ENCODE peak calls at places on chromosome 1, in four cellular contexts. Z, V, B and F are unnamed samples.

GRCh38 chr1:88608139-88608943 is 75.7 kb upstream of the PKN2 start:
- DNase-seq in Z (peak), B (no peak), V (peak), F (peak)

GRCh38 chr1:1329304-1330210 is 1.5 kb upstream of the TAS1R3 start:
- DNase-seq in Z (no peak), V (no peak), B (no peak), F (no peak)

GRCh38 chr1:115160728-115161127 is 71.4 kb upstream of the TSPAN2 start:
- DNase-seq in B (no peak), V (no peak), Z (peak), F (no peak)

GRCh38 chr1:82485591-82486369 is 685.0 kb downstream of the ADGRL2 start:
- DNase-seq in Z (peak), V (no peak), B (no peak), F (no peak)

GRCh38 chr1:233121947-233122559 is 171.6 kb downstream of the NTPCR start:
- DNase-seq in B (no peak), Z (no peak), V (no peak), F (no peak)

GRCh38 chr1:86704972-86705632 is 726 bp downstream of the SH3GLB1 start:
- DNase-seq in B (peak), Z (peak), V (peak), F (no peak)

GRCh38 chr1:55064071-55064581 is 24.8 kb downstream of the PCSK9 start:
- DNase-seq in V (peak), Z (peak), B (no peak), F (no peak)

GRCh38 chr1:28112388-28113311 is 24.2 kb upstream of the EYA3 start:
- DNase-seq in B (no peak), V (peak), Z (peak), F (peak)

GRCh38 chr1:21251773-21252471 is 38.3 kb downstream of the ECE1 start:
- DNase-seq in B (no peak), Z (peak), V (no peak), F (no peak)

GRCh38 chr1:174696026-174696821 is 248.5 kb downstream of the GPR52 start:
- DNase-seq in Z (no peak), B (no peak), V (no peak), F (no peak)

GRCh38 chr1:29688477-29689365 is 452.4 kb downstream of the PTPRU start:
- DNase-seq in B (no peak), Z (peak), V (no peak), F (peak)

GRCh38 chr1:184919892-184920291 is 54.4 kb downstream of the NIBAN1 start:
- DNase-seq in B (no peak), V (no peak), Z (no peak), F (no peak)

GRCh38 chr1:245245021-245245667 is 90.4 kb downstream of the KIF26B start:
- DNase-seq in Z (no peak), B (no peak), V (no peak), F (no peak)

GRCh38 chr1:207938016-207938415 is 27.1 kb upstream of the CD34 start:
- DNase-seq in V (no peak), Z (peak), B (no peak), F (no peak)

GRCh38 chr1:220787069-220787614 is 429 bp downstream of the MTARC1 start:
- DNase-seq in Z (no peak), V (peak), B (no peak), F (no peak)

GRCh38 chr1:183121609-183122008 is 64.5 kb upstream of the LAMC2 start:
- DNase-seq in B (no peak), Z (no peak), V (no peak), F (no peak)

GRCh38 chr1:3283849-3284248 is 170.6 kb upstream of the ARHGEF16 start:
- DNase-seq in Z (peak), V (no peak), B (no peak), F (no peak)

GRCh38 chr1:173112129-173112528 is 61.4 kb upstream of the TNFSF18 start:
- DNase-seq in V (peak), Z (peak), B (no peak), F (no peak)

GRCh38 chr1:18480315-18481189 is at the start of gene KLHDC7A:
- DNase-seq in B (no peak), V (no peak), Z (no peak), F (no peak)

GRCh38 chr1:248631354-248632041 is 3.4 kb downstream of the OR2T11 start:
- DNase-seq in Z (no peak), V (no peak), B (no peak), F (no peak)

GRCh38 chr1:111988743-111989453 is 570 bp downstream of the KCND3 start:
- DNase-seq in Z (peak), B (no peak), V (no peak), F (no peak)

GRCh38 chr1:66769512-66770229 is 17.4 kb downstream of the DYNLT5 start:
- DNase-seq in B (peak), V (peak), Z (no peak), F (peak)

GRCh38 chr1:215704089-215704860 is 137.2 kb downstream of the KCTD3 start:
- DNase-seq in V (no peak), B (no peak), Z (peak), F (no peak)

GRCh38 chr1:150053911-150054310 is 13.7 kb upstream of the VPS45 start:
- DNase-seq in Z (no peak), V (no peak), B (no peak), F (no peak)

GRCh38 chr1:15966081-15966955 is 9.6 kb downstream of the ZBTB17 start:
- DNase-seq in Z (peak), V (no peak), B (peak), F (no peak)

GRCh38 chr1:53348491-53349368 is 20.9 kb upstream of the LRP8 start:
- DNase-seq in Z (no peak), B (no peak), V (no peak), F (no peak)

GRCh38 chr1:26692793-26693490 is 2.9 kb upstream of the ARID1A start:
- DNase-seq in V (peak), Z (peak), B (peak), F (peak)

GRCh38 chr1:26694597-26695416 is 1.0 kb upstream of the ARID1A start:
- DNase-seq in Z (no peak), V (peak), B (peak), F (peak)

GRCh38 chr1:26695417-26696190 is at the start of gene ARID1A:
- DNase-seq in Z (peak), B (peak), V (peak), F (peak)

GRCh38 chr1:26693557-26694184 is 2.1 kb upstream of the ARID1A start:
- DNase-seq in B (no peak), V (no peak), Z (peak), F (no peak)

GRCh38 chr1:26694185-26694572 is 1.6 kb upstream of the ARID1A start:
- DNase-seq in B (no peak), V (no peak), Z (peak), F (no peak)
- H3K4me3 ChIP-seq in B (peak), V (peak), Z (peak), F (peak)

GRCh38 chr1:49448200-49448599 is 575.6 kb downstream of the AGBL4 start:
- DNase-seq in Z (no peak), V (peak), B (no peak), F (no peak)
- H3K4me3 ChIP-seq in Z (no peak), V (peak), B (no peak), F (no peak)

DNA sequence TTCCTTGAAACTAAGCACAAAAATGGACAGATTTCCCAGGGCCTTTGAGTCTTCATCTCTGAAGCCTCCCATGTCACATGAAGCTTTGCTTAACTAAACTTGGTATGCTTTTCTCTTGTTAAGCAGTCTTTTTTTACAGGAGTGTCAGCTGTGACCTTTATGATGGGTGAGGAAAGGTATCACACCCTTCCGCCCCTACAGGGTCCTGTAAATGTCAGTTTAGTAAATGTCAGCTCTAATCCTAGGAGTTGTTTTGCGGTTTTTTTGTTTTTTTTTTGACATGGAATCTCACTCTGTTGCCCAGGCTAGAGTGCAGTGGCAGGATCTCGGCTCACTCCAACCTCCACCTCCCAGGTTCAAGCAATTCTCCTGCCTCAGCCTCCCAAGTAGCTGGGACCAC is 2.6 kb upstream of the AGTRAP start:
- DNase-seq in B (no peak), V (no peak), Z (no peak), F (no peak)
- H3K4me3 ChIP-seq in B (no peak), V (no peak), Z (no peak), F (no peak)

GRCh38 chr1:221963742-221964141 is 221.9 kb upstream of the DUSP10 start:
- DNase-seq in Z (no peak), V (no peak), B (no peak), F (no peak)
- H3K4me3 ChIP-seq in Z (no peak), V (no peak), B (no peak), F (no peak)

DNA sequence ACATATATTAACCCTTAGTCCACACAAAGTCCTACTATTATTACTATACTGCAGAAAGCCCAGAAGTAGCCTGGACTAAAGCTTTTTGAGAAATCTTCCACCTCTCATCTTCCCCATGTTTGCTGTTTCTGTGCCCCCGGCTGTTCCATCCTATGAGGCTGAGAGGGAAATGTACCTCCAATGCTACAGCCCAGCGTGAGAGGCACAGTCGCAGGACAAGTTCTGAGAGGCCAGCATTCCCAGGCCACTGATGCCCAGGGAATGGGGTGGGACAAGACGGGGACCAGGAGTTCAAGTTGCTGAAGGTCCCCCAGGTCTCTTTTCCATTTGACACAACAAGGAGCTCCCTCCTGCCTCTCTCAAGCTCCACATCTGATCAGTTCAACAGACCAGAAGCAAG is 1.8 kb downstream of the CHIT1 start:
- DNase-seq in Z (no peak), V (no peak), B (no peak), F (no peak)
- H3K4me3 ChIP-seq in Z (no peak), V (no peak), B (no peak), F (no peak)

DNA sequence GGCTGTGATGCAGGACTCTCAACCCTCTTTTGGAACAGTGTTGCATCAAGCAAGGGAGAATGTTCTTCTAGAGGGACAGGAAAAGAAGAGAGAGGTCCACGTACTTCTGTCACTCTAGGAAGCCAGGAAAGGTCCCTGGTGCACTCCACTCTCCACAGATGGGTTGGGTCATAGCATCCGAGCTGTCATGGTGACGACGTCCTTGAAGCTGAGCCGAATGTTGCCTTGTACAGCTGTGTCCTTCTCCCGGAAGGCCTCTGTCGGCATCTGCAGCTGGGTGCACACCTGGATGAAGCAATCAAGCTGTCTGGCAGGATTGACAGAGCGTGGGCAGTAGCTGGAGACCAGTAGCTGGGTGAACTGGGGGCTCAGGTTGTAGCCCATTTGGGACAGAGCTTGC is 12.5 kb downstream of the MDM4 start:
- DNase-seq in V (no peak), Z (no peak), B (no peak), F (no peak)
- H3K4me3 ChIP-seq in V (no peak), Z (no peak), B (no peak), F (no peak)

GRCh38 chr1:179921981-179922380 is 32.6 kb upstream of the CEP350 start:
- DNase-seq in Z (peak), V (no peak), B (no peak), F (no peak)
- H3K4me3 ChIP-seq in Z (no peak), V (no peak), B (no peak), F (no peak)

DNA sequence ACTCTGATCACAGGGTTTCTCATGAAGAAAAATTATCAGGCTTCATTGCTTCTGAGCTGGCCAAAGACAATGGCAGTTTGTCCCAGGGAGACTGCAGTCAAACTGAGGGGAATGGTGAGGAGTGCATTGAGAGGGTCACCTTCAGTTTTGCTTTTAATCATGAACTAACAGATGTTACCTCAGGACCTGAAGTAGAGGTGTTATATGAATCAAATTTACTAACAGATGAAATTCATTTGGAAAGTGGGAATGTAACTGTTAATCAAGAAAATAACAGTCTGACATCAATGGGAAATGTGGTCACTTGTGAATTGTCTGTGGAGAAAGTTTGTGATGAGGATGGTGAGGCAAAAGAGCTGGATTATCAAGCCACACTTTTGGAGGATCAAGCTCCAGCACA is 79.4 kb upstream of the BMP8A start:
- DNase-seq in V (no peak), Z (no peak), B (no peak), F (no peak)
- H3K4me3 ChIP-seq in V (no peak), Z (peak), B (no peak), F (no peak)